ENCODE peak calls at places on chromosomes 2 and 18, in seven cellular contexts. Z is sciatic nerve, Y is GM13977, A is right atrium auricular region, W is NCI-H1092, P is globus pallidus, M is Panc1. J is an unnamed sample.

GRCh38 chr18:3649135-3649558 is 199.2 kb downstream of the TGIF1 start:
- DNase-seq in Z (no peak), Y (no peak), A (no peak), W (no peak), P (no peak), M (no peak), J (no peak)

GRCh38 chr18:67081866-67082265 is 434.7 kb downstream of the DSEL start:
- DNase-seq in Z (no peak), Y (no peak), A (no peak), W (no peak), P (no peak), M (no peak), J (no peak)

GRCh38 chr2:169637620-169638019 is 53.5 kb downstream of the PPIG start:
- DNase-seq in Z (no peak), Y (no peak), A (no peak), W (no peak), P (no peak), M (no peak), J (no peak)

GRCh38 chr2:76793647-76794334 is 728.4 kb downstream of the LRRTM4 start:
- DNase-seq in Z (no peak), Y (no peak), A (no peak), W (no peak), P (no peak), M (no peak), J (no peak)

GRCh38 chr2:8604262-8604661 is 77.6 kb upstream of the ID2 start:
- DNase-seq in Z (no peak), Y (no peak), A (no peak), W (no peak), P (no peak), M (no peak), J (no peak)

GRCh38 chr2:229849073-229849472 is 72.7 kb downstream of the TRIP12 start:
- DNase-seq in Z (no peak), Y (no peak), A (no peak), W (no peak), P (no peak), M (no peak), J (no peak)

GRCh38 chr2:190840572-190841172 is 39.9 kb upstream of the GLS start:
- DNase-seq in Z (no peak), Y (no peak), A (no peak), W (no peak), P (no peak), M (no peak), J (no peak)

GRCh38 chr18:37450434-37451133 is 115.0 kb downstream of the CELF4 start:
- DNase-seq in Z (no peak), Y (no peak), A (no peak), W (peak), P (no peak), M (no peak), J (no peak)

GRCh38 chr2:229501051-229501794 is 213.1 kb downstream of the DNER start:
- DNase-seq in Z (no peak), Y (no peak), A (no peak), W (no peak), P (no peak), M (no peak), J (no peak)

GRCh38 chr2:72124391-72124790 is 23.3 kb downstream of the CYP26B1 start:
- DNase-seq in Z (no peak), Y (no peak), A (no peak), W (no peak), P (no peak), M (no peak), J (no peak)

GRCh38 chr18:62618735-62619134 is 95.9 kb downstream of the ZCCHC2 start:
- DNase-seq in Z (no peak), Y (no peak), A (no peak), W (no peak), P (no peak), M (no peak), J (no peak)

GRCh38 chr18:42183746-42184145 is 228.7 kb downstream of the PIK3C3 start:
- DNase-seq in Z (no peak), Y (no peak), A (no peak), W (no peak), P (no peak), M (no peak), J (no peak)

GRCh38 chr2:3264010-3264744 is 113.4 kb downstream of the EIPR1 start:
- DNase-seq in Z (no peak), Y (no peak), A (no peak), W (no peak), P (no peak), M (no peak), J (no peak)

GRCh38 chr18:22422909-22423548 is 5.3 kb upstream of the CTAGE1 start:
- DNase-seq in Z (no peak), Y (no peak), A (peak), W (no peak), P (peak), M (no peak), J (no peak)

GRCh38 chr2:21544392-21544791 is 420.6 kb downstream of the TDRD15 start:
- DNase-seq in Z (no peak), Y (no peak), A (no peak), W (no peak), P (no peak), M (no peak), J (no peak)

GRCh38 chr2:101956465-101957030 is 35.2 kb upstream of the IL1R2 start:
- DNase-seq in Z (no peak), Y (no peak), A (no peak), W (no peak), P (no peak), M (no peak), J (no peak)

GRCh38 chr2:51638811-51639210 is 606.9 kb upstream of the NRXN1 start:
- DNase-seq in Z (no peak), Y (no peak), A (no peak), W (no peak), P (no peak), M (no peak), J (no peak)

GRCh38 chr18:57925706-57926105 is 118.3 kb upstream of the NEDD4L start:
- DNase-seq in Z (no peak), Y (no peak), A (no peak), W (no peak), P (no peak), M (no peak), J (no peak)

GRCh38 chr18:24862225-24862893 is 401.9 kb downstream of the HRH4 start:
- DNase-seq in Z (no peak), Y (no peak), A (no peak), W (no peak), P (no peak), M (no peak), J (no peak)

GRCh38 chr2:127531133-127531709 is 4.3 kb upstream of the MYO7B start:
- DNase-seq in Z (no peak), Y (no peak), A (no peak), W (no peak), P (no peak), M (no peak), J (no peak)

GRCh38 chr2:15053542-15053941 is 421.0 kb downstream of the LRATD1 start:
- DNase-seq in Z (no peak), Y (no peak), A (no peak), W (no peak), P (no peak), M (no peak), J (no peak)

GRCh38 chr2:171271380-171271779 is 110.7 kb upstream of the TLK1 start:
- DNase-seq in Z (no peak), Y (no peak), A (no peak), W (no peak), P (no peak), M (no peak), J (no peak)

GRCh38 chr2:54871457-54872103 is 148.1 kb downstream of the EML6 start:
- DNase-seq in Z (no peak), Y (no peak), A (no peak), W (peak), P (no peak), M (no peak), J (no peak)

GRCh38 chr2:134124047-134124753 is 129.7 kb upstream of the MGAT5 start:
- DNase-seq in Z (no peak), Y (no peak), A (no peak), W (peak), P (no peak), M (no peak), J (no peak)

GRCh38 chr2:44560352-44560751 is 198.6 kb downstream of the CAMKMT start:
- DNase-seq in Z (no peak), Y (no peak), A (no peak), W (no peak), P (no peak), M (no peak), J (no peak)

GRCh38 chr2:126776701-126777619 is 121.0 kb downstream of the GYPC start:
- DNase-seq in Z (peak), Y (peak), A (peak), W (peak), P (peak), M (peak), J (peak)

GRCh38 chr2:217756375-217757107 is 246.3 kb downstream of the TNS1 start:
- DNase-seq in Z (peak), Y (peak), A (no peak), W (peak), P (peak), M (no peak), J (peak)

GRCh38 chr2:19748073-19748375 is 153.8 kb downstream of the TTC32 start:
- DNase-seq in Z (no peak), Y (no peak), A (peak), W (no peak), P (no peak), M (no peak), J (no peak)

GRCh38 chr2:148640767-148641166 is 3.8 kb upstream of the EPC2 start:
- DNase-seq in Z (no peak), Y (no peak), A (no peak), W (no peak), P (no peak), M (no peak), J (no peak)

GRCh38 chr18:48802543-48803428 is 148.0 kb downstream of the SMAD7 start:
- DNase-seq in Z (peak), Y (no peak), A (peak), W (no peak), P (no peak), M (no peak), J (no peak)

GRCh38 chr2:172345951-172346555 is 81.3 kb upstream of the ITGA6 start:
- DNase-seq in Z (no peak), Y (no peak), A (no peak), W (no peak), P (no peak), M (no peak), J (no peak)

GRCh38 chr2:85312404-85312803 is 15.4 kb downstream of the TGOLN2 start:
- DNase-seq in Z (no peak), Y (no peak), A (no peak), W (no peak), P (no peak), M (no peak), J (no peak)

GRCh38 chr18:58608216-58608615 is 20.7 kb downstream of the ALPK2 start:
- DNase-seq in Z (no peak), Y (no peak), A (no peak), W (no peak), P (no peak), M (no peak), J (no peak)

GRCh38 chr2:109230980-109231420 is 102.0 kb downstream of the SH3RF3 start:
- DNase-seq in Z (no peak), Y (no peak), A (peak), W (no peak), P (no peak), M (no peak), J (no peak)

GRCh38 chr2:193141-193552 is 70.7 kb downstream of the SH3YL1 start:
- DNase-seq in Z (no peak), Y (no peak), A (no peak), W (no peak), P (no peak), M (no peak), J (peak)

J was measured in CD8-positive, alpha-beta T cell.